ENCODE peak calls at places on chromosome X, in five cellular contexts. E is HCT116, Y is K562, H is GM12878, U is H1. X is an unnamed sample.

GRCh38 chrX:106457802-106458201 is 154.0 kb upstream of the RADX start:
- DNase-seq in U (no peak), Y (no peak), H (no peak), E (no peak), X (no peak)

GRCh38 chrX:2243913-2244460 is 256.8 kb downstream of the DHRSX start:
- DNase-seq in Y (no peak), E (no peak), H (no peak), U (no peak), X (no peak)

GRCh38 chrX:18617351-18617750 is 54.6 kb downstream of the RS1 start:
- DNase-seq in E (peak), U (no peak), Y (no peak), H (no peak), X (peak)

GRCh38 chrX:68534696-68535095 is 35.8 kb downstream of the YIPF6 start:
- DNase-seq in U (no peak), H (no peak), Y (no peak), E (no peak), X (no peak)

GRCh38 chrX:103688949-103689348 is 2.5 kb upstream of the MORF4L2 start:
- DNase-seq in U (no peak), H (no peak), E (no peak), Y (peak), X (peak)

GRCh38 chrX:45592067-45592466 is 391.4 kb upstream of the DIPK2B start:
- DNase-seq in Y (no peak), U (no peak), E (no peak), H (no peak), X (no peak)

GRCh38 chrX:13373027-13373806 is 53.4 kb upstream of the ATXN3L start:
- DNase-seq in E (no peak), Y (no peak), U (no peak), H (no peak), X (no peak)

GRCh38 chrX:9341305-9342201 is 123.3 kb upstream of the TBL1X start:
- DNase-seq in E (no peak), H (peak), U (no peak), Y (peak), X (no peak)

GRCh38 chrX:38560776-38561125 is 591 bp upstream of the TSPAN7 start:
- DNase-seq in U (no peak), E (no peak), Y (no peak), H (no peak), X (no peak)

GRCh38 chrX:72038016-72038415 is 93.7 kb downstream of the RTL5 start:
- DNase-seq in Y (no peak), E (no peak), U (no peak), H (no peak), X (no peak)

GRCh38 chrX:79440336-79440735 is 73.2 kb upstream of the ITM2A start:
- DNase-seq in E (no peak), Y (no peak), U (no peak), H (no peak), X (no peak)

GRCh38 chrX:16739574-16739973 is 20.2 kb downstream of the SYAP1 start:
- DNase-seq in U (no peak), E (no peak), H (no peak), Y (no peak), X (peak)

GRCh38 chrX:153612413-153612812 is 13.5 kb upstream of the CCNQ start:
- DNase-seq in H (no peak), Y (no peak), E (no peak), U (no peak), X (no peak)

GRCh38 chrX:130171446-130172126 is at the start of gene RAB33A:
- DNase-seq in H (no peak), E (no peak), U (no peak), Y (no peak), X (no peak)

GRCh38 chrX:116204947-116205346 is 34.4 kb downstream of the AGTR2 start:
- DNase-seq in U (no peak), Y (peak), E (peak), H (no peak), X (peak)

GRCh38 chrX:2673611-2674010 is 17.5 kb upstream of the CD99 start:
- DNase-seq in H (no peak), Y (no peak), E (no peak), U (no peak), X (no peak)

GRCh38 chrX:93874554-93874953 is 200.5 kb downstream of the FAM133A start:
- DNase-seq in H (no peak), Y (peak), E (no peak), U (no peak), X (peak)

GRCh38 chrX:46953597-46953996 is 41.4 kb downstream of the JADE3 start:
- DNase-seq in E (no peak), U (no peak), H (no peak), Y (no peak), X (peak)

GRCh38 chrX:129540725-129541184 is 696 bp downstream of the OCRL start:
- DNase-seq in U (no peak), H (no peak), Y (no peak), E (no peak), X (peak)

GRCh38 chrX:138871739-138872138 is 160.2 kb upstream of the FGF13 start:
- DNase-seq in Y (no peak), U (no peak), H (no peak), E (no peak), X (no peak)

GRCh38 chrX:68634649-68635227 is 12.7 kb upstream of the STARD8 start:
- DNase-seq in H (no peak), U (no peak), E (no peak), Y (no peak), X (no peak)

GRCh38 chrX:72201836-72202536 is 20.4 kb downstream of the PIN4 start:
- DNase-seq in Y (no peak), H (no peak), U (no peak), E (no peak), X (no peak)

GRCh38 chrX:153769865-153770605 is 6.0 kb downstream of the PLXNB3 start:
- DNase-seq in E (no peak), U (no peak), Y (no peak), H (no peak), X (no peak)

GRCh38 chrX:122269243-122269781 is 914.8 kb upstream of the GRIA3 start:
- DNase-seq in E (no peak), U (no peak), H (no peak), Y (no peak), X (no peak)

GRCh38 chrX:13029831-13030771 is 14.3 kb downstream of the FAM9C start:
- DNase-seq in U (no peak), Y (no peak), H (no peak), E (no peak), X (peak)

GRCh38 chrX:11111038-11111851 is at the start of gene HCCS:
- DNase-seq in E (peak), H (peak), U (peak), Y (peak), X (peak)

GRCh38 chrX:153495362-153495751 is 577 bp downstream of the BGN start:
- DNase-seq in H (no peak), U (no peak), E (no peak), Y (no peak), X (no peak)

GRCh38 chrX:154727418-154728323 is 23.2 kb downstream of the GAB3 start:
- DNase-seq in E (no peak), H (no peak), U (no peak), Y (no peak), X (no peak)

DNA sequence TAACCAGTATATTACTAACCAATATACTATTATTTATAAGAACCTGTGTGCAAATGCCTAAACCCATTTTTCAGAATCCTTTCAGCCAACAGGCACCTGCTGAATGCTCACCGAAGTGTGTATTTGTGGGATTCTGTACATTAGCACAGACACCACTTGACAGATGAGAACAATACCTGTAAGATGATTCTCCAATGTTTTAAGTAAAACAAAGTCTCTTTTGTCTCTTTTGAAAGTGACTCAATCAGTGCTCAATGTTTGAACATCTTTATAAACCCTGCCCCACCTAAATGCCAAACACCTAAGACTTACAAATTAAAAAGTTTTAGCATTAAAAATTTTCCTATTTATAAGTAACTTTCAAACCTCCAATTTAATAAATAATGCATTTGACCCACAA is 763 bp downstream of the ASB9 start:
- DNase-seq in E (no peak), H (no peak), U (no peak), Y (no peak), X (peak)
- H3K27ac ChIP-seq in E (peak), H (no peak), U (no peak), Y (no peak), X (peak)

DNA sequence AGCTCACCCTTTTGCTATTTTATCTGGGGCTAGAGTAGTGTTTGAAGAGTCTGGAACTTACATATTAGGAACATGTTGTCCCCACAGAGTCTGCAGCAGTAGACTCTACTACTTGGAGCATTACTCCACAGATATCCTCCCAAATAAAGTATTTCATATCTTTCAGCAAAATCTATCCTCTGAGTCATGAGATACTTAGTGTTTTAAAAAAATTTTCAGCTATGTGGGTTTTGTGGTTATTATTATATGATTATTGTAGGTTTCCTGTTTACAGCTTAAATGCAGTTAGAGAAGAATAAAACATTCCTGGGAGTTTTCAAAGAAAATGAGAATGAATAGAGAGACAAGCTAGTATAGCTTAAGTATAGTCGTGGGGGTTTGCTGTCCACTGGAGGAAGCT is 30.9 kb downstream of the PAGE2 start:
- DNase-seq in H (no peak), Y (no peak), U (no peak), E (no peak), X (no peak)
- TF ChIP-seq SRF in H (no peak), Y (no peak), U (no peak), E (no peak), X (no peak)

GRCh38 chrX:24703185-24703494 is 9.4 kb downstream of the POLA1 start:
- DNase-seq in E (no peak), Y (no peak), U (no peak), H (no peak), X (no peak)

GRCh38 chrX:24702362-24703184 is 8.9 kb downstream of the POLA1 start:
- DNase-seq in H (peak), Y (no peak), E (no peak), U (no peak), X (no peak)
- H3K27ac ChIP-seq in H (no peak), Y (no peak), E (no peak), U (no peak), X (no peak)

DNA sequence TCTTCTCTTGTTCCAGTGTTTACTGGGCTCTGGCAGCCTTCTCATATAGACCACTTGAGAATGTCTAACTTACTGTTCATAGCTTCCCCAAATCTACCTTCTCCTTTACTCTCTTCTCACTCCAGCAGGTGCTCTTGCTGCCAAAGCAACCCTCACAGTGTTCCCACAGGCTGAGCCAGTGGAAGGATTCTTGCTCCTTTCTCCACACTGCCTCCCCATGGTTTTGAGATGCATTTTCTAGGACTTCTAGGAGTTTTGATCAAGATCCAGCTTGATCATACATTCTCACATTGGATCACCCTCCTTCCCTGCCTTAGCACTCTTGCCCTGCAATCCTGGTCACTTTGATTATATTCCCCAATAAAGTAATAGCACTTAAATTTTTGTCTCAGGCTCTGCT is 230.8 kb downstream of the TMEM47 start:
- DNase-seq in H (no peak), E (no peak), U (no peak), Y (no peak), X (no peak)
- TF ChIP-seq SRF in H (no peak), E (no peak), U (no peak), Y (no peak), X (no peak)

GRCh38 chrX:119943185-119943988 is at the start of gene NKAP:
- DNase-seq in H (peak), Y (peak), U (peak), E (peak), X (peak)

GRCh38 chrX:119945481-119945880 is 1.9 kb upstream of the NKAP start:
- DNase-seq in E (no peak), Y (no peak), H (no peak), U (no peak), X (no peak)

GRCh38 chrX:119942173-119942819 is 1.3 kb downstream of the NKAP start:
- DNase-seq in E (no peak), U (no peak), Y (no peak), H (no peak), X (no peak)

GRCh38 chrX:119941336-119941735 is 2.2 kb downstream of the NKAP start:
- DNase-seq in H (no peak), U (no peak), E (no peak), Y (no peak), X (no peak)

GRCh38 chrX:119942831-119943184 is 743 bp downstream of the NKAP start:
- DNase-seq in H (no peak), E (no peak), U (no peak), Y (no peak), X (peak)
- H3K27ac ChIP-seq in H (peak), E (peak), U (peak), Y (peak), X (peak)

DNA sequence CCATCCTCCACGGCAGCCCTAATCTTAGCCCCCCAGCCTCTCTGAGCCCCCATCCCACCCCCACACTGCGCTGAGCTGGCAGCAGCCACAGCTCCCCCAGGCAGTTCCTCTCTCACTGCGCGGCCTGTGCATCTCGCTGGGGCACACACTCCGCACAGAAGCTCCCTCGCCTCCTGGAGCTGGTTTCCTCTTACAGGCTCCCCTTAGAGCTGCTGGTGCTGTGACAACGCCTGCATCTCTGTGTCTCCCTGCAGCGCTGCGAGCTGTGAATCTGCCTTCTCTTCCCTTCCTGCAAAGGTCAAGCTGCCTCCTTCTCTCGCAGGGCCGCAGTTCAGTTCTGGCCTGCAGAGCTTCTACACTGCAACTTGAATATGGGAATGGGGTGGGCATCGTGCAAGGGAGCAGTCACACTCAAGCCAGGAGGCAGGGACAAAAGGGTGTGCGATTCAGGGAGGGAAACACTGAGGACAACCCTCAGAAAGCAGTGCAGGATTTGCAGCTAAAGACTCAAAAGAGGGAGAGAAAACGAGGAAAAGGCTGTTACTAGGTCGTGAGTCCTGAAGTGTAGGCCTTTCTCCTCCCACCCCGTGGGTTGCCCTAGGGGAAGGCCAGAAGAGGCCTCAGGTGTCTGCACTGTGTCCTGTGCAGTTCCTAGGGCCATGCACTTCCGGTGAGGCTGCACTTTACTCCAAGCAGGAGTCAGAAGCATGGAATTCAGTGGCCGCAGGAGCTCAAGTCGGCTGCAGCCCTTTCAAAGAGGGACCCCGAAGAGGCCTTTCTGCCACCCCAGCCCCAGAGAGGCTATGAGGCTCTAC is 87.0 kb downstream of the BCOR start:
- DNase-seq in H (no peak), Y (no peak), E (no peak), U (no peak), X (peak)
- TF ChIP-seq SRF in H (no peak), Y (no peak), E (no peak), U (no peak), X (no peak)

GRCh38 chrX:42846741-42847140 is 68.8 kb upstream of the PPP1R2C start:
- DNase-seq in Y (no peak), H (no peak), U (no peak), E (no peak), X (no peak)
- H3K27ac ChIP-seq in Y (no peak), H (no peak), U (no peak), E (no peak), X (no peak)

DNA sequence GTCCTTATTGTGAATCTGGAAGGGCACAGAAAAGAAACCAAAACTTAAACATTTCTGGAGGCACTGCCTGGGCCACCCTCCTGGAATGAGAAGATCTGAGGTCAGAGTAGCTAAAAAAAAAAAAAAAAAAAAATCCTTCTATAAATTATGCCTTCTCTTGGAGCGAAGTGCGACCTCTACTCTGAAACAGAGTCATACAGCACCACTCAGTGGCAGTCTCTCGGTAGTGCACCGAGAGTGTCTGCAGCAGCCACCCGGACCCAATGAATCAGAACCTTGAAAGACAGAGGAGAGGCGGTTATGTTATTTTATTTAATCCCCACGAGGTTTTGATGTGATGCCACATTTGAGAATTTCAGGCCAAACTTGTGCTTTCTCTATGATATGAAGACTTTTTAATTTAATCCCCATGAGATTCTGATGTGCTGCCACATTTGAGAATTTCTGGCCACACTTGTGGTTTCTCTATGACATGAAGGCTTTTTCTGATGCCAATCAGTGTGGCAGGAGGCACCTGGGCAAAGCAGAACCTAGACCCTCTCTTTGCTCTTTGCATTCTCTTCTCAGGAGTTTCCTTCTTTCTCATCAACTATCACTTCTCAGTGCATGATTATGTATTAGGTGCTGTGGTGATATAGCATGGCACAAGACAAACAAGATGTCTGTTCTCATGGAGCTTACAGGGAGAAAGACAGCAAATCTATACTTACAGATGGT is 5.6 kb upstream of the CT47C1 start:
- DNase-seq in E (peak), H (no peak), Y (peak), U (no peak), X (peak)
- TF ChIP-seq SRF in E (no peak), H (no peak), Y (no peak), U (no peak), X (no peak)

GRCh38 chrX:150508018-150508417 is 60.4 kb upstream of the MTM1 start:
- DNase-seq in U (no peak), E (no peak), H (no peak), Y (no peak), X (no peak)

GRCh38 chrX:150506486-150506885 is 61.9 kb upstream of the MTM1 start:
- DNase-seq in Y (no peak), H (no peak), E (no peak), U (no peak), X (no peak)

GRCh38 chrX:150504399-150505186 is 63.8 kb upstream of the MTM1 start:
- DNase-seq in Y (no peak), E (no peak), H (no peak), U (no peak), X (no peak)

GRCh38 chrX:150507251-150507856 is 61.1 kb upstream of the MTM1 start:
- DNase-seq in Y (no peak), E (no peak), H (no peak), U (no peak), X (no peak)

GRCh38 chrX:150506020-150506419 is 62.4 kb upstream of the MTM1 start:
- DNase-seq in U (no peak), H (no peak), E (no peak), Y (no peak), X (no peak)
- H3K27ac ChIP-seq in U (peak), H (no peak), E (no peak), Y (no peak), X (no peak)

X was measured in HepG2.